ENCODE peak calls at places on chromosomes 16 and 17, in four cellular contexts. J is central memory CD4-positive, alpha-beta T cell; Y is substantia nigra; C is ascending aorta. D is an unnamed sample.

GRCh38 chr17:80083136-80083661 is 18.2 kb upstream of the GAA start:
- DNase-seq in Y (no peak), J (no peak), C (no peak), D (no peak)

GRCh38 chr17:45650601-45651000 is 133.5 kb upstream of the CRHR1 start:
- DNase-seq in J (no peak), C (no peak), Y (no peak), D (no peak)

GRCh38 chr17:40515491-40516041 is 14.1 kb upstream of the TNS4 start:
- DNase-seq in Y (no peak), C (peak), J (peak), D (no peak)

GRCh38 chr17:40516581-40517285 is 15.3 kb upstream of the TNS4 start:
- DNase-seq in Y (no peak), C (peak), J (peak), D (peak)

GRCh38 chr17:73131993-73132595 is 32.7 kb upstream of the SSTR2 start:
- DNase-seq in J (no peak), Y (no peak), C (no peak), D (no peak)

GRCh38 chr17:57832711-57833596 is 16.9 kb downstream of the MRPS23 start:
- DNase-seq in J (peak), C (peak), Y (no peak), D (peak)

GRCh38 chr16:85047867-85048455 is 20.4 kb downstream of the KIAA0513 start:
- DNase-seq in C (no peak), Y (no peak), J (no peak), D (no peak)

GRCh38 chr17:59367657-59368045 is 36.2 kb downstream of the YPEL2 start:
- DNase-seq in C (no peak), Y (no peak), J (no peak), D (no peak)

GRCh38 chr17:82619641-82620040 is 28.6 kb downstream of the WDR45B start:
- DNase-seq in Y (no peak), C (no peak), J (no peak), D (no peak)

GRCh38 chr16:12572316-12572985 is 231.2 kb downstream of the CPPED1 start:
- DNase-seq in Y (no peak), J (no peak), C (no peak), D (no peak)

GRCh38 chr16:70250748-70251650 is 741 bp downstream of the EXOSC6 start:
- DNase-seq in Y (no peak), J (no peak), C (no peak), D (peak)

GRCh38 chr16:58853830-58854229 is 119.7 kb upstream of the GOT2 start:
- DNase-seq in J (no peak), Y (no peak), C (no peak), D (no peak)

GRCh38 chr16:29702307-29702706 is 23.3 kb downstream of the QPRT start:
- DNase-seq in Y (no peak), C (no peak), J (peak), D (peak)

GRCh38 chr17:75011788-75012319 is 616 bp upstream of the MRPL58 start:
- DNase-seq in J (no peak), C (peak), Y (no peak), D (no peak)

GRCh38 chr16:86854058-86854621 is 275.8 kb downstream of the FOXL1 start:
- DNase-seq in Y (no peak), C (no peak), J (no peak), D (no peak)

GRCh38 chr16:78925071-78925714 is 675.3 kb downstream of the MAF start:
- DNase-seq in C (no peak), J (no peak), Y (no peak), D (peak)

GRCh38 chr17:52442350-52442749 is 283.8 kb upstream of the CA10 start:
- DNase-seq in J (no peak), Y (no peak), C (no peak), D (no peak)

GRCh38 chr16:89974860-89975259 is 26.3 kb downstream of the DEF8 start:
- DNase-seq in J (no peak), Y (no peak), C (no peak), D (no peak)

GRCh38 chr16:48609453-48610023 is 442 bp downstream of the N4BP1 start:
- DNase-seq in Y (no peak), C (peak), J (peak), D (peak)

GRCh38 chr17:1967092-1967662 is 58.0 kb downstream of the RTN4RL1 start:
- DNase-seq in Y (no peak), J (no peak), C (no peak), D (no peak)

GRCh38 chr17:40813804-40814203 is 8.6 kb downstream of the KRT10 start:
- DNase-seq in J (no peak), Y (no peak), C (no peak), D (no peak)

GRCh38 chr16:23835390-23836077 is at the start of gene PRKCB:
- DNase-seq in Y (peak), J (peak), C (peak), D (peak)

GRCh38 chr16:66512589-66513404 is 37.1 kb downstream of the TK2 start:
- DNase-seq in C (peak), J (no peak), Y (no peak), D (no peak)

GRCh38 chr16:66478733-66479511 is 51.8 kb downstream of the BEAN1 start:
- DNase-seq in Y (peak), J (peak), C (peak), D (peak)

GRCh38 chr17:70295329-70295728 is 126.0 kb downstream of the KCNJ2 start:
- DNase-seq in Y (no peak), J (no peak), C (no peak), D (no peak)

GRCh38 chr17:19753049-19753444 is 4.9 kb upstream of the ALDH3A1 start:
- DNase-seq in C (peak), Y (peak), J (no peak), D (no peak)

GRCh38 chr16:17831330-17831729 is 360.6 kb upstream of the XYLT1 start:
- DNase-seq in Y (no peak), J (no peak), C (no peak), D (no peak)